ENCODE peak calls at places on chromosomes 16 and 17, in nine cellular contexts. D is tibial artery; K is adrenal gland; Z is NCI-H748 treated with DMSO at 0.1 percent for 48 hours; I is head of caudate nucleus; R is activated T-helper 1 cell treated with anti-CD3 and anti-CD28 coated beads, Interleukin-12 subunit alpha, Interleukin-12 subunit beta, Interleukin-2, Interleukin-4 antibody, amounts not matched to agents 30 ng/mL and 10 ng/mL and 1 ng/mL, durations not matched to agents 14 hours and 24 hours and 36 hours; Y is GM12892; H is psoas muscle; X is GM18507. A is an unnamed sample.

GRCh38 chr17:9755083-9755482 is 36.3 kb downstream of the DHRS7C start:
- DNase-seq in Y (no peak), Z (no peak), R (no peak), K (no peak), H (no peak), X (no peak), D (no peak), I (no peak), A (no peak)

GRCh38 chr17:49715221-49715620 is 7.5 kb upstream of the SLC35B1 start:
- DNase-seq in H (no peak), K (no peak), Z (no peak), R (no peak), Y (no peak), X (no peak), I (no peak), D (no peak), A (no peak)

GRCh38 chr16:70689970-70690905 is 4.4 kb upstream of the MTSS2 start:
- DNase-seq in X (no peak), Z (no peak), R (no peak), K (no peak), H (peak; percentile 40), Y (no peak), D (peak; percentile 66), I (no peak), A (no peak)

GRCh38 chr17:57677858-57678257 is 67.2 kb downstream of the CCDC182 start:
- DNase-seq in H (no peak), K (peak; percentile 42), Z (no peak), Y (no peak), D (peak; percentile 28), X (no peak), R (no peak), I (no peak), A (no peak)

GRCh38 chr16:86100205-86101134 is 201.5 kb downstream of the IRF8 start:
- DNase-seq in H (no peak), X (no peak), Y (no peak), R (no peak), I (no peak), D (peak; percentile 43), K (no peak), Z (no peak), A (no peak)

GRCh38 chr17:27579897-27580321 is 51.1 kb upstream of the LGALS9 start:
- DNase-seq in Z (no peak), I (no peak), H (no peak), K (no peak), Y (no peak), X (no peak), R (no peak), D (no peak), A (no peak)

GRCh38 chr16:71401988-71402387 is 39.9 kb downstream of the TLE7 start:
- DNase-seq in D (no peak), X (no peak), I (no peak), K (no peak), Z (no peak), Y (no peak), R (no peak), H (no peak), A (no peak)

GRCh38 chr16:85403693-85404092 is 209.4 kb upstream of the GSE1 start:
- DNase-seq in Y (no peak), R (no peak), X (no peak), K (no peak), D (no peak), I (no peak), Z (no peak), H (no peak), A (no peak)

GRCh38 chr17:79749156-79749815 is 18.5 kb downstream of the ENPP7 start:
- DNase-seq in K (no peak), Z (no peak), D (no peak), Y (no peak), X (no peak), I (no peak), R (no peak), H (no peak), A (peak; percentile 34)

GRCh38 chr16:66988197-66988788 is at the start of gene CES4A:
- DNase-seq in Y (no peak), X (no peak), H (peak; percentile 36), D (no peak), Z (no peak), R (no peak), I (no peak), K (peak; percentile 78), A (no peak)

GRCh38 chr16:23114131-23114904 is 34.9 kb downstream of the USP31 start:
- DNase-seq in I (no peak), R (no peak), K (no peak), Z (peak; percentile 65), D (no peak), Y (no peak), X (no peak), H (no peak), A (no peak)

GRCh38 chr16:22192261-22193133 is 13.6 kb upstream of the EEF2K start:
- DNase-seq in K (peak; percentile 89), D (peak; percentile 93), H (peak; percentile 86), I (peak; percentile 53), Z (peak; percentile 21), R (peak; percentile 85), Y (no peak), X (no peak), A (no peak)

A was measured in AG04449.